ENCODE peak calls at places on chromosomes 4 and X, in five cellular contexts. One of them, this sample, is unnamed.

GRCh38 chr4:181939199-181939945 is 303.8 kb upstream of the TENM3 start:
- DNase-seq in esophagus squamous epithelium: no peak
- DNase-seq in KG1: no peak
- DNase-seq in NAMALWA: no peak
- DNase-seq in activated CD4-positive, alpha-beta T cell treated with anti-CD3 and anti-CD28 coated beads, Interleukin-2, amount 50 U/mL, for 24 hours: no peak
- DNase-seq in this sample: no peak

GRCh38 chr4:46594658-46595057 is 204.7 kb upstream of the GABRA2 start:
- DNase-seq in esophagus squamous epithelium: no peak
- DNase-seq in KG1: no peak
- DNase-seq in NAMALWA: no peak
- DNase-seq in activated CD4-positive, alpha-beta T cell treated with anti-CD3 and anti-CD28 coated beads, Interleukin-2, amount 50 U/mL, for 24 hours: no peak
- DNase-seq in this sample: no peak

GRCh38 chr4:20895988-20896387 is 195.7 kb downstream of the PACRGL start:
- DNase-seq in esophagus squamous epithelium: no peak
- DNase-seq in KG1: no peak
- DNase-seq in NAMALWA: no peak
- DNase-seq in activated CD4-positive, alpha-beta T cell treated with anti-CD3 and anti-CD28 coated beads, Interleukin-2, amount 50 U/mL, for 24 hours: no peak
- DNase-seq in this sample: no peak

GRCh38 chr4:125316391-125316780 is 1.6 kb downstream of the FAT4 start:
- DNase-seq in esophagus squamous epithelium: no peak
- DNase-seq in KG1: no peak
- DNase-seq in NAMALWA: no peak
- DNase-seq in activated CD4-positive, alpha-beta T cell treated with anti-CD3 and anti-CD28 coated beads, Interleukin-2, amount 50 U/mL, for 24 hours: no peak
- DNase-seq in this sample: peak

GRCh38 chr4:150581611-150582010 is 340 bp upstream of the MAB21L2 start:
- DNase-seq in esophagus squamous epithelium: no peak
- DNase-seq in KG1: no peak
- DNase-seq in NAMALWA: no peak
- DNase-seq in activated CD4-positive, alpha-beta T cell treated with anti-CD3 and anti-CD28 coated beads, Interleukin-2, amount 50 U/mL, for 24 hours: no peak
- DNase-seq in this sample: no peak

GRCh38 chr4:174579421-174579820 is 57.1 kb upstream of the HPGD start:
- DNase-seq in esophagus squamous epithelium: no peak
- DNase-seq in KG1: no peak
- DNase-seq in NAMALWA: no peak
- DNase-seq in activated CD4-positive, alpha-beta T cell treated with anti-CD3 and anti-CD28 coated beads, Interleukin-2, amount 50 U/mL, for 24 hours: no peak
- DNase-seq in this sample: no peak

GRCh38 chr4:16384496-16384895 is 158.2 kb upstream of the TAPT1 start:
- DNase-seq in esophagus squamous epithelium: no peak
- DNase-seq in KG1: no peak
- DNase-seq in NAMALWA: no peak
- DNase-seq in activated CD4-positive, alpha-beta T cell treated with anti-CD3 and anti-CD28 coated beads, Interleukin-2, amount 50 U/mL, for 24 hours: no peak
- DNase-seq in this sample: no peak

GRCh38 chr4:101696276-101697010 is 94.1 kb upstream of the BANK1 start:
- DNase-seq in esophagus squamous epithelium: no peak
- DNase-seq in KG1: no peak
- DNase-seq in NAMALWA: no peak
- DNase-seq in activated CD4-positive, alpha-beta T cell treated with anti-CD3 and anti-CD28 coated beads, Interleukin-2, amount 50 U/mL, for 24 hours: no peak
- DNase-seq in this sample: no peak

GRCh38 chr4:55668449-55668848 is 32.4 kb upstream of the NMU start:
- DNase-seq in esophagus squamous epithelium: no peak
- DNase-seq in KG1: no peak
- DNase-seq in NAMALWA: no peak
- DNase-seq in activated CD4-positive, alpha-beta T cell treated with anti-CD3 and anti-CD28 coated beads, Interleukin-2, amount 50 U/mL, for 24 hours: no peak
- DNase-seq in this sample: no peak

GRCh38 chr4:40564004-40564403 is 65.7 kb downstream of the RBM47 start:
- DNase-seq in esophagus squamous epithelium: no peak
- DNase-seq in KG1: no peak
- DNase-seq in NAMALWA: no peak
- DNase-seq in activated CD4-positive, alpha-beta T cell treated with anti-CD3 and anti-CD28 coated beads, Interleukin-2, amount 50 U/mL, for 24 hours: no peak
- DNase-seq in this sample: no peak

GRCh38 chr4:87465739-87466366 is 43.5 kb downstream of the NUDT9 start:
- DNase-seq in esophagus squamous epithelium: no peak
- DNase-seq in KG1: no peak
- DNase-seq in NAMALWA: peak
- DNase-seq in activated CD4-positive, alpha-beta T cell treated with anti-CD3 and anti-CD28 coated beads, Interleukin-2, amount 50 U/mL, for 24 hours: no peak
- DNase-seq in this sample: no peak

GRCh38 chr4:65968873-65969272 is 298.6 kb upstream of the EPHA5 start:
- DNase-seq in esophagus squamous epithelium: no peak
- DNase-seq in KG1: no peak
- DNase-seq in NAMALWA: no peak
- DNase-seq in activated CD4-positive, alpha-beta T cell treated with anti-CD3 and anti-CD28 coated beads, Interleukin-2, amount 50 U/mL, for 24 hours: no peak
- DNase-seq in this sample: no peak

GRCh38 chr4:120809518-120809917 is 113.0 kb downstream of the PRDM5 start:
- DNase-seq in esophagus squamous epithelium: no peak
- DNase-seq in KG1: no peak
- DNase-seq in NAMALWA: peak
- DNase-seq in activated CD4-positive, alpha-beta T cell treated with anti-CD3 and anti-CD28 coated beads, Interleukin-2, amount 50 U/mL, for 24 hours: no peak
- DNase-seq in this sample: no peak

GRCh38 chrX:102067966-102068723 is 57.3 kb upstream of the TCEAL2 start:
- DNase-seq in esophagus squamous epithelium: no peak
- DNase-seq in KG1: no peak
- DNase-seq in NAMALWA: peak
- DNase-seq in activated CD4-positive, alpha-beta T cell treated with anti-CD3 and anti-CD28 coated beads, Interleukin-2, amount 50 U/mL, for 24 hours: no peak
- DNase-seq in this sample: no peak

GRCh38 chrX:118974908-118975671 is 672 bp downstream of the LONRF3 start:
- DNase-seq in esophagus squamous epithelium: no peak
- DNase-seq in KG1: no peak
- DNase-seq in NAMALWA: no peak
- DNase-seq in activated CD4-positive, alpha-beta T cell treated with anti-CD3 and anti-CD28 coated beads, Interleukin-2, amount 50 U/mL, for 24 hours: peak
- DNase-seq in this sample: no peak

GRCh38 chr4:3615386-3616286 is 83.4 kb upstream of the LRPAP1 start:
- DNase-seq in esophagus squamous epithelium: no peak
- DNase-seq in KG1: no peak
- DNase-seq in NAMALWA: no peak
- DNase-seq in activated CD4-positive, alpha-beta T cell treated with anti-CD3 and anti-CD28 coated beads, Interleukin-2, amount 50 U/mL, for 24 hours: no peak
- DNase-seq in this sample: no peak

GRCh38 chr4:185640809-185641675 is 105.7 kb upstream of the PDLIM3 start:
- DNase-seq in esophagus squamous epithelium: no peak
- DNase-seq in KG1: no peak
- DNase-seq in NAMALWA: peak
- DNase-seq in activated CD4-positive, alpha-beta T cell treated with anti-CD3 and anti-CD28 coated beads, Interleukin-2, amount 50 U/mL, for 24 hours: no peak
- DNase-seq in this sample: no peak

GRCh38 chr4:159280442-159281172 is 177.7 kb downstream of the RAPGEF2 start:
- DNase-seq in esophagus squamous epithelium: no peak
- DNase-seq in KG1: no peak
- DNase-seq in NAMALWA: no peak
- DNase-seq in activated CD4-positive, alpha-beta T cell treated with anti-CD3 and anti-CD28 coated beads, Interleukin-2, amount 50 U/mL, for 24 hours: no peak
- DNase-seq in this sample: no peak

GRCh38 chrX:136162827-136163427 is 15.6 kb downstream of the FHL1 start:
- DNase-seq in esophagus squamous epithelium: no peak
- DNase-seq in KG1: no peak
- DNase-seq in NAMALWA: peak
- DNase-seq in activated CD4-positive, alpha-beta T cell treated with anti-CD3 and anti-CD28 coated beads, Interleukin-2, amount 50 U/mL, for 24 hours: peak
- DNase-seq in this sample: no peak

GRCh38 chr4:137609693-137610450 is 77.6 kb upstream of the PCDH18 start:
- DNase-seq in esophagus squamous epithelium: no peak
- DNase-seq in KG1: no peak
- DNase-seq in NAMALWA: no peak
- DNase-seq in activated CD4-positive, alpha-beta T cell treated with anti-CD3 and anti-CD28 coated beads, Interleukin-2, amount 50 U/mL, for 24 hours: no peak
- DNase-seq in this sample: no peak

GRCh38 chr4:51836531-51836930 is 6.4 kb upstream of the DCUN1D4 start:
- DNase-seq in esophagus squamous epithelium: no peak
- DNase-seq in KG1: no peak
- DNase-seq in NAMALWA: no peak
- DNase-seq in activated CD4-positive, alpha-beta T cell treated with anti-CD3 and anti-CD28 coated beads, Interleukin-2, amount 50 U/mL, for 24 hours: no peak
- DNase-seq in this sample: no peak

GRCh38 chr4:85573270-85573669 is 98.3 kb downstream of the ARHGAP24 start:
- DNase-seq in esophagus squamous epithelium: no peak
- DNase-seq in KG1: no peak
- DNase-seq in NAMALWA: no peak
- DNase-seq in activated CD4-positive, alpha-beta T cell treated with anti-CD3 and anti-CD28 coated beads, Interleukin-2, amount 50 U/mL, for 24 hours: no peak
- DNase-seq in this sample: no peak

GRCh38 chr4:38489924-38490639 is 173.9 kb upstream of the KLF3 start:
- DNase-seq in esophagus squamous epithelium: no peak
- DNase-seq in KG1: no peak
- DNase-seq in NAMALWA: no peak
- DNase-seq in activated CD4-positive, alpha-beta T cell treated with anti-CD3 and anti-CD28 coated beads, Interleukin-2, amount 50 U/mL, for 24 hours: no peak
- DNase-seq in this sample: no peak

GRCh38 chrX:108439434-108439883 is at the start of gene COL4A5:
- DNase-seq in esophagus squamous epithelium: no peak
- DNase-seq in KG1: no peak
- DNase-seq in NAMALWA: no peak
- DNase-seq in activated CD4-positive, alpha-beta T cell treated with anti-CD3 and anti-CD28 coated beads, Interleukin-2, amount 50 U/mL, for 24 hours: no peak
- DNase-seq in this sample: no peak

This sample was measured in omental fat pad.